ENCODE peak calls at places on chromosomes 7 and 10, in seven cellular contexts. V is glutamatergic neuron, F is NCI-H345, Q is GM23248, C is AG20443, J is stomach, P is HCT116. B is an unnamed sample.

GRCh38 chr10:132946311-132946710 is 3.9 kb upstream of the CFAP46 start:
- DNase-seq in V (no peak), F (no peak), Q (no peak), C (no peak), J (no peak), P (no peak), B (no peak)

GRCh38 chr7:44695756-44696155 is 52.9 kb upstream of the ZMIZ2 start:
- DNase-seq in V (no peak), F (no peak), Q (no peak), C (no peak), J (no peak), P (no peak), B (peak; percentile 22)

GRCh38 chr10:86366033-86366901 is at the start of gene GRID1:
- DNase-seq in V (peak; percentile 79), F (peak; percentile 53), Q (peak; percentile 35), C (peak; percentile 66), J (no peak), P (no peak), B (peak; percentile 81)

GRCh38 chr10:48634198-48634983 is 29.5 kb upstream of the ARHGAP22 start:
- DNase-seq in V (no peak), F (no peak), Q (peak; percentile 97), C (peak; percentile 83), J (no peak), P (no peak), B (no peak)

GRCh38 chr7:128217972-128218652 is 23.0 kb upstream of the LEP start:
- DNase-seq in V (peak; percentile 39), F (no peak), Q (peak; percentile 27), C (no peak), J (no peak), P (no peak), B (no peak)

GRCh38 chr10:43225004-43225786 is 41.7 kb downstream of the RASGEF1A start:
- DNase-seq in V (peak; percentile 7), F (no peak), Q (no peak), C (no peak), J (no peak), P (no peak), B (no peak)

GRCh38 chr7:99167072-99167471 is 23.2 kb upstream of the SMURF1 start:
- DNase-seq in V (no peak), F (no peak), Q (no peak), C (no peak), J (peak; percentile 28), P (no peak), B (no peak)

GRCh38 chr10:3836222-3836820 is 51.3 kb upstream of the KLF6 start:
- DNase-seq in V (no peak), F (no peak), Q (no peak), C (no peak), J (no peak), P (no peak), B (no peak)

GRCh38 chr7:27128034-27128433 is 2.5 kb downstream of the HOXA4 start:
- DNase-seq in V (no peak), F (no peak), Q (no peak), C (no peak), J (no peak), P (no peak), B (no peak)

GRCh38 chr7:104962781-104963180 is 51.2 kb upstream of the KMT2E start:
- DNase-seq in V (no peak), F (no peak), Q (peak; percentile 51), C (no peak), J (no peak), P (no peak), B (no peak)

GRCh38 chr7:6641305-6642035 is 4.4 kb downstream of the ZNF316 start:
- DNase-seq in V (no peak), F (no peak), Q (no peak), C (no peak), J (no peak), P (no peak), B (no peak)

GRCh38 chr7:104862719-104863118 is 151.3 kb upstream of the KMT2E start:
- DNase-seq in V (peak; percentile 56), F (no peak), Q (peak; percentile 23), C (peak; percentile 44), J (no peak), P (peak; percentile 38), B (peak; percentile 63)

GRCh38 chr10:89785095-89785494 is 83.7 kb downstream of the KIF20B start:
- DNase-seq in V (no peak), F (no peak), Q (no peak), C (no peak), J (no peak), P (no peak), B (no peak)

GRCh38 chr7:516606-517456 is 2.8 kb downstream of the PDGFA start:
- DNase-seq in V (peak; percentile 55), F (no peak), Q (peak; percentile 93), C (peak; percentile 84), J (peak; percentile 72), P (no peak), B (no peak)

GRCh38 chr7:87543623-87544022 is 57.1 kb downstream of the ABCB1 start:
- DNase-seq in V (no peak), F (no peak), Q (peak; percentile 10), C (no peak), J (no peak), P (no peak), B (no peak)

GRCh38 chr7:155412416-155413253 is 45.3 kb upstream of the EN2 start:
- DNase-seq in V (peak; percentile 79), F (peak; percentile 83), Q (peak; percentile 63), C (peak; percentile 73), J (peak; percentile 68), P (peak; percentile 47), B (peak; percentile 84)

GRCh38 chr10:13890617-13891541 is 304.1 kb downstream of the PRPF18 start:
- DNase-seq in V (peak; percentile 55), F (no peak), Q (peak; percentile 74), C (peak; percentile 62), J (no peak), P (no peak), B (no peak)

GRCh38 chr10:71713135-71714040 is 6.2 kb downstream of the C10orf105 start:
- DNase-seq in V (no peak), F (no peak), Q (peak; percentile 98), C (peak; percentile 97), J (peak; percentile 65), P (no peak), B (no peak)

GRCh38 chr10:121687094-121687850 is 89.0 kb upstream of the FGFR2 start:
- DNase-seq in V (no peak), F (no peak), Q (no peak), C (no peak), J (peak; percentile 57), P (no peak), B (no peak)

GRCh38 chr10:9825491-9826018 is 1192.1 kb upstream of the CELF2 start:
- DNase-seq in V (no peak), F (no peak), Q (no peak), C (no peak), J (peak; percentile 52), P (no peak), B (no peak)

GRCh38 chr7:98399462-98399861 is 1.4 kb downstream of the BAIAP2L1 start:
- DNase-seq in V (no peak), F (no peak), Q (peak; percentile 53), C (no peak), J (no peak), P (no peak), B (no peak)

GRCh38 chr10:29254123-29255046 is 34.5 kb upstream of the LYZL1 start:
- DNase-seq in V (peak; percentile 35), F (no peak), Q (no peak), C (no peak), J (no peak), P (no peak), B (no peak)

GRCh38 chr7:158740657-158741293 is 36.2 kb upstream of the NCAPG2 start:
- DNase-seq in V (no peak), F (no peak), Q (peak; percentile 84), C (no peak), J (no peak), P (no peak), B (no peak)

GRCh38 chr7:102404005-102404861 is 8.1 kb downstream of the PRKRIP1 start:
- DNase-seq in V (peak; percentile 58), F (peak; percentile 19), Q (peak; percentile 71), C (peak; percentile 81), J (no peak), P (peak; percentile 35), B (peak; percentile 81)

B was measured in D341Med.